ENCODE peak calls at places on chromosome 12, in six cellular contexts. B, A, E, Q, C and V are unnamed samples.

GRCh38 chr12:25388216-25388615 is 137.5 kb upstream of the KRAS start:
- DNase-seq in B (no peak), A (no peak), E (no peak), Q (peak; percentile 10), C (no peak), V (peak; percentile 15)

GRCh38 chr12:49022558-49023178 is 4.1 kb upstream of the PRKAG1 start:
- DNase-seq in B (no peak), A (no peak), E (no peak), Q (no peak), C (no peak), V (no peak)

GRCh38 chr12:83389237-83389996 is 702.7 kb downstream of the TMTC2 start:
- DNase-seq in B (no peak), A (no peak), E (peak; percentile 33), Q (peak; percentile 57), C (peak; percentile 7), V (peak; percentile 16)

GRCh38 chr12:91877461-91878230 is 268.0 kb downstream of the BTG1 start:
- DNase-seq in B (no peak), A (no peak), E (no peak), Q (no peak), C (no peak), V (peak; percentile 29)

GRCh38 chr12:91460457-91460856 is 277.8 kb upstream of the DCN start:
- DNase-seq in B (no peak), A (no peak), E (no peak), Q (no peak), C (no peak), V (no peak)

GRCh38 chr12:77725611-77726010 is 105.1 kb upstream of the NAV3 start:
- DNase-seq in B (peak; percentile 46), A (no peak), E (no peak), Q (peak; percentile 20), C (no peak), V (no peak)

GRCh38 chr12:108826807-108827721 is 30.3 kb downstream of the SSH1 start:
- DNase-seq in B (no peak), A (no peak), E (no peak), Q (no peak), C (no peak), V (no peak)

GRCh38 chr12:76226397-76226796 is 121.8 kb downstream of the BBS10 start:
- DNase-seq in B (no peak), A (no peak), E (no peak), Q (peak; percentile 66), C (no peak), V (peak; percentile 20)

GRCh38 chr12:6080149-6081045 is 44.1 kb downstream of the VWF start:
- DNase-seq in B (no peak), A (no peak), E (no peak), Q (no peak), C (no peak), V (peak; percentile 87)

GRCh38 chr12:102638777-102639176 is 158.4 kb upstream of the IGF1 start:
- DNase-seq in B (no peak), A (no peak), E (no peak), Q (peak; percentile 15), C (no peak), V (no peak)

GRCh38 chr12:116236148-116236731 is 41.3 kb downstream of the MED13L start:
- DNase-seq in B (peak; percentile 5), A (no peak), E (peak; percentile 16), Q (peak; percentile 41), C (peak; percentile 36), V (peak; percentile 58)

GRCh38 chr12:120236124-120236398 is 29.5 kb downstream of the PXN start:
- DNase-seq in B (no peak), A (no peak), E (no peak), Q (no peak), C (no peak), V (no peak)

GRCh38 chr12:84875241-84875640 is 37.4 kb downstream of the SLC6A15 start:
- DNase-seq in B (no peak), A (no peak), E (no peak), Q (no peak), C (no peak), V (no peak)

GRCh38 chr12:130800312-130800711 is 38.7 kb downstream of the STX2 start:
- DNase-seq in B (no peak), A (no peak), E (no peak), Q (no peak), C (no peak), V (no peak)

GRCh38 chr12:5022465-5023061 is 21.1 kb upstream of the KCNA5 start:
- DNase-seq in B (no peak), A (no peak), E (peak; percentile 54), Q (peak; percentile 7), C (peak; percentile 53), V (peak; percentile 55)

GRCh38 chr12:51900323-51900889 is 6.9 kb upstream of the ACVRL1 start:
- DNase-seq in B (no peak), A (no peak), E (no peak), Q (no peak), C (no peak), V (no peak)

GRCh38 chr12:104702565-104703139 is 245.9 kb downstream of the CHST11 start:
- DNase-seq in B (no peak), A (no peak), E (no peak), Q (no peak), C (no peak), V (no peak)

GRCh38 chr12:44431647-44432352 is 444.3 kb downstream of the NELL2 start:
- DNase-seq in B (no peak), A (no peak), E (no peak), Q (no peak), C (no peak), V (no peak)

GRCh38 chr12:57467915-57468314 is 8.3 kb downstream of the GLI1 start:
- DNase-seq in B (no peak), A (no peak), E (no peak), Q (no peak), C (no peak), V (no peak)

GRCh38 chr12:122022393-122023338 is 982 bp downstream of the BCL7A start:
- DNase-seq in B (no peak), A (no peak), E (peak; percentile 60), Q (no peak), C (peak; percentile 38), V (peak; percentile 33)

GRCh38 chr12:105729372-105729771 is 398.9 kb downstream of the C12orf75 start:
- DNase-seq in B (no peak), A (no peak), E (no peak), Q (no peak), C (no peak), V (no peak)

GRCh38 chr12:55072093-55072492 is 52.3 kb downstream of the NEUROD4 start:
- DNase-seq in B (no peak), A (peak; percentile 58), E (peak; percentile 27), Q (peak; percentile 28), C (peak; percentile 65), V (peak; percentile 63)

GRCh38 chr12:101695698-101696097 is 1.7 kb upstream of the CHPT1 start:
- DNase-seq in B (no peak), A (no peak), E (no peak), Q (peak; percentile 29), C (no peak), V (peak; percentile 75)

GRCh38 chr12:56927281-56927680 is 6.9 kb downstream of the SDR9C7 start:
- DNase-seq in B (no peak), A (no peak), E (no peak), Q (no peak), C (no peak), V (no peak)

GRCh38 chr12:109863961-109864712 is 16.2 kb downstream of the GLTP start:
- DNase-seq in B (no peak), A (no peak), E (no peak), Q (no peak), C (no peak), V (peak; percentile 68)

GRCh38 chr12:124397807-124398577 is 103.1 kb downstream of the RFLNA start:
- DNase-seq in B (no peak), A (no peak), E (no peak), Q (no peak), C (no peak), V (peak; percentile 28)

GRCh38 chr12:81992461-81992860 is 233.3 kb upstream of the PPFIA2 start:
- DNase-seq in B (no peak), A (no peak), E (peak; percentile 16), Q (peak; percentile 46), C (peak; percentile 24), V (peak; percentile 37)

GRCh38 chr12:66901136-66901932 is 222.5 kb upstream of the GRIP1 start:
- DNase-seq in B (no peak), A (no peak), E (no peak), Q (no peak), C (no peak), V (peak; percentile 5)

GRCh38 chr12:59929091-59929490 is 333.3 kb downstream of the SLC16A7 start:
- DNase-seq in B (peak; percentile 73), A (no peak), E (no peak), Q (peak; percentile 84), C (no peak), V (peak; percentile 97)

GRCh38 chr12:1911598-1912575 is 6.6 kb downstream of the CACNA2D4 start:
- DNase-seq in B (no peak), A (no peak), E (no peak), Q (no peak), C (no peak), V (no peak)

GRCh38 chr12:13135336-13136178 is 32.1 kb upstream of the GSG1 start:
- DNase-seq in B (peak; percentile 73), A (no peak), E (no peak), Q (peak; percentile 88), C (no peak), V (peak; percentile 98)

GRCh38 chr12:18414671-18415070 is 153.4 kb downstream of the PIK3C2G start:
- DNase-seq in B (no peak), A (no peak), E (no peak), Q (no peak), C (no peak), V (peak; percentile 10)

GRCh38 chr12:120224304-120225199 is 23.6 kb upstream of the RPLP0 start:
- DNase-seq in B (no peak), A (no peak), E (no peak), Q (no peak), C (no peak), V (peak; percentile 53)

GRCh38 chr12:104555650-104556049 is 98.9 kb downstream of the CHST11 start:
- DNase-seq in B (no peak), A (no peak), E (no peak), Q (no peak), C (no peak), V (no peak)

GRCh38 chr12:116820077-116820656 is 61.1 kb downstream of the HRK start:
- DNase-seq in B (no peak), A (no peak), E (no peak), Q (no peak), C (no peak), V (no peak)

GRCh38 chr12:105292705-105293104 is 37.8 kb upstream of the C12orf75 start:
- DNase-seq in B (no peak), A (no peak), E (no peak), Q (peak; percentile 36), C (no peak), V (no peak)

GRCh38 chr12:127485528-127485927 is 781.4 kb upstream of the TMEM132C start:
- DNase-seq in B (peak; percentile 87), A (no peak), E (no peak), Q (peak; percentile 89), C (no peak), V (peak; percentile 54)

GRCh38 chr12:131883521-131883900 is 10.9 kb upstream of the ULK1 start:
- DNase-seq in B (no peak), A (no peak), E (no peak), Q (no peak), C (no peak), V (no peak)

GRCh38 chr12:29943683-29944082 is 159.9 kb upstream of the TMTC1 start:
- DNase-seq in B (no peak), A (no peak), E (no peak), Q (no peak), C (no peak), V (no peak)